ENCODE peak calls at places on chromosomes 1 and 21, in nine cellular contexts. N is amniotic stem cell; J is AG08396; Y is kidney epithelial cell; E is smooth muscle cell of the brain vasculature; S is effector memory CD8-positive, alpha-beta T cell; A is Caco-2; K is H9; U is Right ventricle myocardium inferior. D is an unnamed sample.

GRCh38 chr1:31159869-31160611 is 79.6 kb downstream of the NKAIN1 start:
- DNase-seq in U (no peak), A (peak), Y (no peak), S (no peak), N (no peak), J (no peak), K (no peak), E (no peak), D (no peak)

GRCh38 chr1:116359060-116359830 is 13.8 kb upstream of the ATP1A1 start:
- DNase-seq in A (no peak), N (no peak), J (no peak), S (no peak), Y (no peak), K (no peak), U (no peak), E (no peak), D (no peak)

GRCh38 chr1:2821970-2822620 is 20.6 kb upstream of the TTC34 start:
- DNase-seq in A (peak), E (no peak), N (no peak), S (peak), U (peak), K (no peak), Y (no peak), J (no peak), D (peak)

GRCh38 chr1:199403421-199404116 is 623.9 kb upstream of the NR5A2 start:
- DNase-seq in J (no peak), E (no peak), U (no peak), Y (no peak), K (no peak), S (no peak), A (no peak), N (peak), D (no peak)

GRCh38 chr1:226123212-226123560 is 60.7 kb downstream of the H3-3A start:
- DNase-seq in E (no peak), N (no peak), U (no peak), K (no peak), J (peak), S (no peak), A (no peak), Y (no peak), D (peak)

GRCh38 chr1:89657886-89658285 is 25.0 kb downstream of the LRRC8C start:
- DNase-seq in J (no peak), E (no peak), K (no peak), N (no peak), Y (no peak), U (no peak), S (peak), A (no peak), D (no peak)

GRCh38 chr21:43908167-43908566 is 43.1 kb downstream of the AGPAT3 start:
- DNase-seq in Y (no peak), S (no peak), E (no peak), K (no peak), N (no peak), U (no peak), A (no peak), J (no peak), D (no peak)

GRCh38 chr1:99590578-99591209 is 55.2 kb upstream of the PALMD start:
- DNase-seq in N (peak), U (no peak), S (no peak), J (peak), E (peak), A (no peak), K (no peak), Y (peak), D (peak)

GRCh38 chr1:208668991-208669390 is 424.8 kb upstream of the PLXNA2 start:
- DNase-seq in U (no peak), E (no peak), A (peak), Y (no peak), S (no peak), J (peak), N (no peak), K (peak), D (no peak)

GRCh38 chr1:215497516-215497915 is 69.6 kb upstream of the KCTD3 start:
- DNase-seq in Y (no peak), S (no peak), U (no peak), N (no peak), A (no peak), J (no peak), E (no peak), K (no peak), D (no peak)

GRCh38 chr21:43196789-43197188 is 28.0 kb downstream of the CRYAA start:
- DNase-seq in N (no peak), A (no peak), E (no peak), U (peak), K (peak), Y (no peak), S (no peak), J (no peak), D (no peak)

GRCh38 chr1:180256353-180257027 is 26.4 kb downstream of the LHX4 start:
- DNase-seq in E (no peak), Y (no peak), S (no peak), U (no peak), K (no peak), A (no peak), N (no peak), J (no peak), D (no peak)

GRCh38 chr1:94342416-94342815 is 75.8 kb upstream of the ABCD3 start:
- DNase-seq in K (no peak), Y (no peak), U (no peak), A (peak), E (no peak), J (no peak), N (no peak), S (no peak), D (no peak)

GRCh38 chr1:182185822-182186756 is 124.6 kb upstream of the ZNF648 start:
- DNase-seq in Y (peak), U (no peak), A (peak), J (peak), E (no peak), K (no peak), N (peak), S (no peak), D (no peak)

GRCh38 chr1:43038232-43038929 is 79.7 kb upstream of the SLC2A1 start:
- DNase-seq in U (no peak), E (no peak), S (no peak), Y (no peak), A (no peak), J (no peak), N (no peak), K (no peak), D (no peak)

GRCh38 chr1:247112479-247112781 is 8.3 kb upstream of the ZNF669 start:
- DNase-seq in J (no peak), A (no peak), E (no peak), K (no peak), S (no peak), U (no peak), Y (no peak), N (no peak), D (no peak)

GRCh38 chr1:37485902-37486679 is 11.7 kb downstream of the ZC3H12A start:
- DNase-seq in A (no peak), U (no peak), J (no peak), S (no peak), E (no peak), K (no peak), N (no peak), Y (no peak), D (peak)

GRCh38 chr1:230204852-230205251 is 137.8 kb downstream of the GALNT2 start:
- DNase-seq in K (no peak), N (no peak), Y (no peak), U (no peak), A (no peak), J (no peak), S (no peak), E (no peak), D (no peak)

GRCh38 chr1:31795096-31795675 is 20.6 kb downstream of the SPOCD1 start:
- DNase-seq in Y (no peak), S (no peak), E (no peak), A (no peak), K (no peak), J (no peak), N (no peak), U (no peak), D (no peak)

GRCh38 chr1:189654906-189655305 is 822.8 kb downstream of the BRINP3 start:
- DNase-seq in S (no peak), U (no peak), N (no peak), K (no peak), E (no peak), Y (no peak), J (no peak), A (no peak), D (no peak)

GRCh38 chr1:52553372-52554266 is 727 bp upstream of the TUT4 start:
- DNase-seq in Y (peak), U (peak), K (peak), A (peak), S (peak), J (peak), N (peak), E (peak), D (peak)

GRCh38 chr1:217027403-217028080 is 304.3 kb upstream of the ESRRG start:
- DNase-seq in U (no peak), Y (no peak), S (no peak), E (no peak), A (no peak), J (no peak), K (no peak), N (no peak), D (no peak)

GRCh38 chr1:91650764-91651163 is 150.1 kb downstream of the CDC7 start:
- DNase-seq in A (no peak), U (no peak), Y (peak), S (no peak), E (peak), K (no peak), J (peak), N (peak), D (peak)